ENCODE peak calls at places on chromosomes 7 and 10, in ten cellular contexts. One of them, this sample, is unnamed.

GRCh38 chr10:61000769-61001730 is 57.1 kb upstream of the RHOBTB1 start:
- DNase-seq in thoracic aorta: no peak
- DNase-seq in psoas muscle: no peak
- DNase-seq in epithelial cell of esophagus: peak
- DNase-seq in choroid plexus epithelial cell: peak
- DNase-seq in coronary artery: no peak
- DNase-seq in sigmoid colon: peak
- DNase-seq in heart right ventricle: peak
- DNase-seq in endothelial cell: peak
- DNase-seq in colonic mucosa: peak
- DNase-seq in this sample: peak

GRCh38 chr10:99630991-99631390 is 10.8 kb upstream of the SLC25A28 start:
- DNase-seq in thoracic aorta: no peak
- DNase-seq in psoas muscle: no peak
- DNase-seq in epithelial cell of esophagus: no peak
- DNase-seq in choroid plexus epithelial cell: peak
- DNase-seq in coronary artery: no peak
- DNase-seq in sigmoid colon: no peak
- DNase-seq in heart right ventricle: no peak
- DNase-seq in endothelial cell: no peak
- DNase-seq in colonic mucosa: no peak
- DNase-seq in this sample: no peak

GRCh38 chr10:95837783-95838182 is 70.0 kb upstream of the CC2D2B start:
- DNase-seq in thoracic aorta: no peak
- DNase-seq in psoas muscle: no peak
- DNase-seq in epithelial cell of esophagus: no peak
- DNase-seq in choroid plexus epithelial cell: no peak
- DNase-seq in coronary artery: no peak
- DNase-seq in sigmoid colon: no peak
- DNase-seq in heart right ventricle: no peak
- DNase-seq in endothelial cell: no peak
- DNase-seq in colonic mucosa: no peak
- DNase-seq in this sample: no peak

GRCh38 chr10:130232361-130233360 is 96.5 kb downstream of the GLRX3 start:
- DNase-seq in thoracic aorta: no peak
- DNase-seq in psoas muscle: no peak
- DNase-seq in epithelial cell of esophagus: no peak
- DNase-seq in choroid plexus epithelial cell: no peak
- DNase-seq in coronary artery: peak
- DNase-seq in sigmoid colon: peak
- DNase-seq in heart right ventricle: no peak
- DNase-seq in endothelial cell: no peak
- DNase-seq in colonic mucosa: no peak
- DNase-seq in this sample: peak

GRCh38 chr10:74746813-74747212 is 79.6 kb upstream of the KAT6B start:
- DNase-seq in thoracic aorta: no peak
- DNase-seq in psoas muscle: no peak
- DNase-seq in epithelial cell of esophagus: no peak
- DNase-seq in choroid plexus epithelial cell: no peak
- DNase-seq in coronary artery: no peak
- DNase-seq in sigmoid colon: no peak
- DNase-seq in heart right ventricle: no peak
- DNase-seq in endothelial cell: no peak
- DNase-seq in colonic mucosa: no peak
- DNase-seq in this sample: no peak

GRCh38 chr10:103667390-103667789 is 173.9 kb downstream of the NEURL1 start:
- DNase-seq in thoracic aorta: no peak
- DNase-seq in psoas muscle: no peak
- DNase-seq in epithelial cell of esophagus: no peak
- DNase-seq in choroid plexus epithelial cell: peak
- DNase-seq in coronary artery: no peak
- DNase-seq in sigmoid colon: no peak
- DNase-seq in heart right ventricle: no peak
- DNase-seq in endothelial cell: no peak
- DNase-seq in colonic mucosa: no peak
- DNase-seq in this sample: no peak

GRCh38 chr7:134547738-134548054 is 1.2 kb upstream of the AKR1B15 start:
- DNase-seq in thoracic aorta: no peak
- DNase-seq in psoas muscle: peak
- DNase-seq in epithelial cell of esophagus: peak
- DNase-seq in choroid plexus epithelial cell: peak
- DNase-seq in coronary artery: no peak
- DNase-seq in sigmoid colon: peak
- DNase-seq in heart right ventricle: peak
- DNase-seq in endothelial cell: peak
- DNase-seq in colonic mucosa: no peak
- DNase-seq in this sample: no peak

GRCh38 chr10:69574571-69574978 is 1.4 kb upstream of the NEUROG3 start:
- DNase-seq in thoracic aorta: no peak
- DNase-seq in psoas muscle: no peak
- DNase-seq in epithelial cell of esophagus: no peak
- DNase-seq in choroid plexus epithelial cell: no peak
- DNase-seq in coronary artery: no peak
- DNase-seq in sigmoid colon: no peak
- DNase-seq in heart right ventricle: no peak
- DNase-seq in endothelial cell: no peak
- DNase-seq in colonic mucosa: no peak
- DNase-seq in this sample: no peak

GRCh38 chr7:138814806-138815332 is 16.9 kb upstream of the ATP6V0A4 start:
- DNase-seq in thoracic aorta: no peak
- DNase-seq in psoas muscle: no peak
- DNase-seq in epithelial cell of esophagus: peak
- DNase-seq in choroid plexus epithelial cell: peak
- DNase-seq in coronary artery: no peak
- DNase-seq in sigmoid colon: no peak
- DNase-seq in heart right ventricle: no peak
- DNase-seq in endothelial cell: no peak
- DNase-seq in colonic mucosa: no peak
- DNase-seq in this sample: no peak

GRCh38 chr10:130766716-130767115 is 544.8 kb downstream of the TCERG1L start:
- DNase-seq in thoracic aorta: no peak
- DNase-seq in psoas muscle: no peak
- DNase-seq in epithelial cell of esophagus: no peak
- DNase-seq in choroid plexus epithelial cell: no peak
- DNase-seq in coronary artery: no peak
- DNase-seq in sigmoid colon: peak
- DNase-seq in heart right ventricle: no peak
- DNase-seq in endothelial cell: no peak
- DNase-seq in colonic mucosa: no peak
- DNase-seq in this sample: no peak

GRCh38 chr7:44282601-44283171 is 42.7 kb downstream of the CAMK2B start:
- DNase-seq in thoracic aorta: no peak
- DNase-seq in psoas muscle: peak
- DNase-seq in epithelial cell of esophagus: no peak
- DNase-seq in choroid plexus epithelial cell: no peak
- DNase-seq in coronary artery: peak
- DNase-seq in sigmoid colon: peak
- DNase-seq in heart right ventricle: peak
- DNase-seq in endothelial cell: no peak
- DNase-seq in colonic mucosa: no peak
- DNase-seq in this sample: no peak

GRCh38 chr7:106067678-106068077 is 44.4 kb downstream of the SYPL1 start:
- DNase-seq in thoracic aorta: no peak
- DNase-seq in psoas muscle: no peak
- DNase-seq in epithelial cell of esophagus: no peak
- DNase-seq in choroid plexus epithelial cell: no peak
- DNase-seq in coronary artery: no peak
- DNase-seq in sigmoid colon: no peak
- DNase-seq in heart right ventricle: no peak
- DNase-seq in endothelial cell: no peak
- DNase-seq in colonic mucosa: no peak
- DNase-seq in this sample: no peak

GRCh38 chr10:125116041-125116649 is 44.2 kb downstream of the CTBP2 start:
- DNase-seq in thoracic aorta: no peak
- DNase-seq in psoas muscle: peak
- DNase-seq in epithelial cell of esophagus: no peak
- DNase-seq in choroid plexus epithelial cell: no peak
- DNase-seq in coronary artery: no peak
- DNase-seq in sigmoid colon: peak
- DNase-seq in heart right ventricle: no peak
- DNase-seq in endothelial cell: no peak
- DNase-seq in colonic mucosa: no peak
- DNase-seq in this sample: no peak

GRCh38 chr7:12067156-12067831 is 143.8 kb upstream of the TMEM106B start:
- DNase-seq in thoracic aorta: no peak
- DNase-seq in psoas muscle: no peak
- DNase-seq in epithelial cell of esophagus: peak
- DNase-seq in choroid plexus epithelial cell: peak
- DNase-seq in coronary artery: no peak
- DNase-seq in sigmoid colon: peak
- DNase-seq in heart right ventricle: no peak
- DNase-seq in endothelial cell: peak
- DNase-seq in colonic mucosa: peak
- DNase-seq in this sample: no peak
- TF ChIP-seq CTCF in thoracic aorta: peak
- TF ChIP-seq CTCF in psoas muscle: peak
- TF ChIP-seq CTCF in epithelial cell of esophagus: peak
- TF ChIP-seq CTCF in choroid plexus epithelial cell: peak
- TF ChIP-seq CTCF in coronary artery: no peak
- TF ChIP-seq CTCF in sigmoid colon: peak
- TF ChIP-seq CTCF in heart right ventricle: peak
- TF ChIP-seq CTCF in endothelial cell: peak
- TF ChIP-seq CTCF in colonic mucosa: peak
- TF ChIP-seq CTCF in this sample: peak

DNA sequence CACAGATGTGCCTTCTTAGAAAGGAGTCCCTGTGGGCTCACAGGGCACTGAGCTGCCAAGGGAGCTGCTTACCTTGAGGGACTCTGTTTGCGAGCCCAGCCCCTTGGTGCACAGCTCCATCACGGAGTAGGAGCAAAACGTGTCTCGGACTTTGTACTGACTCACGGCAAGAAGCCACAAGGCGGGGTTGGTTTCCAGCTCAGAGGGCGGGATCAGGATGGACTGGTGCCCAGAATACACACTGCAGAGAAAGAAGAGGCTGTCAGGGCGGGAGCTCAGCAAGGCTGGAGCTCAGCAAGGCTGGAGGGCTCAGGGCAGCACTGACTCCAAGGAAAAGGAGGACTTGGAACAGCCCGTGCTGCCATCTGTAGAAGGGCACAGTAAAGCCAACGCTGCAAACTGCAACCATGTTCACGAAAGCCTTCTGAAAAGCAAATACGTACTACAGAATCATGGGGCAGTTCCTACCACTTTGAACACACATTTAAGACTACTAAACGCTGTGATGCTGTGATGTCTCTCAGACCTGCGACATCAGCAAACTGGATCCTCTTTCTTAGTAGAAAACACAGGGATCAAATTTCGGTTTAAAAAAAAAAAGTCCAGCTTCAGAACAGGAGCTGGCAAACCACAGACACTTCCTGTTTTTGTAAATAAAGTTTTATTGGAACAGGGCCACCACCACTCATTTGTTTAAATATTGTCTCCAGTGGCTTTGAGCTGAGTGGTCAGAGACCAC is 194.3 kb downstream of the ZMYND11 start:
- DNase-seq in thoracic aorta: peak
- DNase-seq in psoas muscle: peak
- DNase-seq in epithelial cell of esophagus: peak
- DNase-seq in choroid plexus epithelial cell: peak
- DNase-seq in coronary artery: peak
- DNase-seq in sigmoid colon: peak
- DNase-seq in heart right ventricle: peak
- DNase-seq in endothelial cell: no peak
- DNase-seq in colonic mucosa: peak
- DNase-seq in this sample: peak
- TF ChIP-seq CTCF in thoracic aorta: no peak
- TF ChIP-seq CTCF in psoas muscle: no peak
- TF ChIP-seq CTCF in epithelial cell of esophagus: peak
- TF ChIP-seq CTCF in choroid plexus epithelial cell: peak
- TF ChIP-seq CTCF in coronary artery: no peak
- TF ChIP-seq CTCF in sigmoid colon: no peak
- TF ChIP-seq CTCF in heart right ventricle: peak
- TF ChIP-seq CTCF in endothelial cell: no peak
- TF ChIP-seq CTCF in colonic mucosa: no peak
- TF ChIP-seq CTCF in this sample: peak

GRCh38 chr10:91296471-91296870 is 76.0 kb downstream of the PCGF5 start:
- DNase-seq in thoracic aorta: no peak
- DNase-seq in psoas muscle: no peak
- DNase-seq in epithelial cell of esophagus: peak
- DNase-seq in choroid plexus epithelial cell: peak
- DNase-seq in coronary artery: no peak
- DNase-seq in sigmoid colon: no peak
- DNase-seq in heart right ventricle: no peak
- DNase-seq in endothelial cell: no peak
- DNase-seq in colonic mucosa: no peak
- DNase-seq in this sample: no peak
- TF ChIP-seq CTCF in thoracic aorta: no peak
- TF ChIP-seq CTCF in psoas muscle: no peak
- TF ChIP-seq CTCF in epithelial cell of esophagus: peak
- TF ChIP-seq CTCF in choroid plexus epithelial cell: peak
- TF ChIP-seq CTCF in coronary artery: no peak
- TF ChIP-seq CTCF in sigmoid colon: no peak
- TF ChIP-seq CTCF in heart right ventricle: no peak
- TF ChIP-seq CTCF in endothelial cell: no peak
- TF ChIP-seq CTCF in colonic mucosa: no peak
- TF ChIP-seq CTCF in this sample: peak

GRCh38 chr7:18308938-18309337 is 186.6 kb upstream of the HDAC9 start:
- DNase-seq in thoracic aorta: no peak
- DNase-seq in psoas muscle: no peak
- DNase-seq in epithelial cell of esophagus: no peak
- DNase-seq in choroid plexus epithelial cell: no peak
- DNase-seq in coronary artery: no peak
- DNase-seq in sigmoid colon: no peak
- DNase-seq in heart right ventricle: no peak
- DNase-seq in endothelial cell: no peak
- DNase-seq in colonic mucosa: no peak
- DNase-seq in this sample: no peak

GRCh38 chr7:18302077-18302476 is 193.5 kb upstream of the HDAC9 start:
- DNase-seq in thoracic aorta: no peak
- DNase-seq in psoas muscle: no peak
- DNase-seq in epithelial cell of esophagus: no peak
- DNase-seq in choroid plexus epithelial cell: no peak
- DNase-seq in coronary artery: no peak
- DNase-seq in sigmoid colon: no peak
- DNase-seq in heart right ventricle: no peak
- DNase-seq in endothelial cell: no peak
- DNase-seq in colonic mucosa: no peak
- DNase-seq in this sample: no peak

GRCh38 chr7:18306696-18307095 is 188.9 kb upstream of the HDAC9 start:
- DNase-seq in thoracic aorta: no peak
- DNase-seq in psoas muscle: no peak
- DNase-seq in epithelial cell of esophagus: no peak
- DNase-seq in choroid plexus epithelial cell: no peak
- DNase-seq in coronary artery: no peak
- DNase-seq in sigmoid colon: no peak
- DNase-seq in heart right ventricle: no peak
- DNase-seq in endothelial cell: no peak
- DNase-seq in colonic mucosa: no peak
- DNase-seq in this sample: no peak

GRCh38 chr7:18305866-18306265 is 189.7 kb upstream of the HDAC9 start:
- DNase-seq in thoracic aorta: no peak
- DNase-seq in psoas muscle: no peak
- DNase-seq in epithelial cell of esophagus: no peak
- DNase-seq in choroid plexus epithelial cell: no peak
- DNase-seq in coronary artery: no peak
- DNase-seq in sigmoid colon: no peak
- DNase-seq in heart right ventricle: no peak
- DNase-seq in endothelial cell: no peak
- DNase-seq in colonic mucosa: no peak
- DNase-seq in this sample: no peak
- TF ChIP-seq CTCF in thoracic aorta: no peak
- TF ChIP-seq CTCF in psoas muscle: no peak
- TF ChIP-seq CTCF in epithelial cell of esophagus: no peak
- TF ChIP-seq CTCF in choroid plexus epithelial cell: no peak
- TF ChIP-seq CTCF in coronary artery: no peak
- TF ChIP-seq CTCF in sigmoid colon: no peak
- TF ChIP-seq CTCF in heart right ventricle: no peak
- TF ChIP-seq CTCF in endothelial cell: no peak
- TF ChIP-seq CTCF in colonic mucosa: no peak
- TF ChIP-seq CTCF in this sample: no peak

GRCh38 chr10:90229486-90229885 is 528.1 kb downstream of the KIF20B start:
- DNase-seq in thoracic aorta: no peak
- DNase-seq in psoas muscle: no peak
- DNase-seq in epithelial cell of esophagus: no peak
- DNase-seq in choroid plexus epithelial cell: no peak
- DNase-seq in coronary artery: no peak
- DNase-seq in sigmoid colon: no peak
- DNase-seq in heart right ventricle: no peak
- DNase-seq in endothelial cell: no peak
- DNase-seq in colonic mucosa: no peak
- DNase-seq in this sample: no peak
- TF ChIP-seq CTCF in thoracic aorta: no peak
- TF ChIP-seq CTCF in psoas muscle: no peak
- TF ChIP-seq CTCF in epithelial cell of esophagus: no peak
- TF ChIP-seq CTCF in choroid plexus epithelial cell: no peak
- TF ChIP-seq CTCF in coronary artery: no peak
- TF ChIP-seq CTCF in sigmoid colon: no peak
- TF ChIP-seq CTCF in heart right ventricle: no peak
- TF ChIP-seq CTCF in endothelial cell: no peak
- TF ChIP-seq CTCF in colonic mucosa: no peak
- TF ChIP-seq CTCF in this sample: no peak